ENCODE peak calls at places on chromosome 3, in ten cellular contexts. B is sigmoid colon, Z is uterus, S is omental fat pad, G is fibroblast of pulmonary artery, P is tibial artery, H is HFF-Myc, O is AG04449, D is psoas muscle, N is endothelial cell. K is an unnamed sample.

GRCh38 chr3:47022540-47023161 is 43.2 kb downstream of the NBEAL2 start:
- DNase-seq in H (no peak), D (no peak), Z (no peak), P (no peak), N (no peak), S (no peak), G (peak; percentile 24), B (peak; percentile 66), O (no peak), K (no peak)

GRCh38 chr3:36434682-36435426 is 54.5 kb downstream of the STAC start:
- DNase-seq in Z (no peak), H (no peak), N (no peak), O (no peak), P (no peak), D (no peak), S (no peak), B (no peak), G (peak; percentile 25), K (no peak)

GRCh38 chr3:111285691-111286090 is 214.1 kb downstream of the NECTIN3 start:
- DNase-seq in D (no peak), Z (no peak), P (no peak), H (no peak), B (no peak), G (no peak), O (no peak), S (no peak), N (no peak), K (no peak)

GRCh38 chr3:49733551-49733950 is 9.8 kb upstream of the GMPPB start:
- DNase-seq in S (no peak), Z (no peak), G (peak; percentile 24), N (no peak), O (no peak), B (no peak), H (no peak), P (no peak), D (no peak), K (no peak)

GRCh38 chr3:4721511-4721911 is 228.4 kb downstream of the ITPR1 start:
- DNase-seq in S (no peak), Z (no peak), N (no peak), H (no peak), B (no peak), O (peak; percentile 86), D (no peak), P (no peak), G (peak; percentile 74), K (no peak)

GRCh38 chr3:56188201-56188600 is 280.1 kb downstream of the ERC2 start:
- DNase-seq in H (no peak), D (no peak), G (no peak), O (no peak), Z (no peak), S (no peak), N (no peak), B (no peak), P (no peak), K (no peak)

GRCh38 chr3:142910280-142910679 is 21.4 kb upstream of the PCOLCE2 start:
- DNase-seq in B (no peak), D (no peak), G (no peak), N (no peak), S (no peak), Z (no peak), O (no peak), H (no peak), P (no peak), K (no peak)

GRCh38 chr3:142981901-142982773 is 18.7 kb upstream of the PAQR9 start:
- DNase-seq in H (no peak), D (no peak), O (no peak), Z (no peak), B (no peak), S (no peak), G (no peak), P (no peak), N (no peak), K (no peak)

GRCh38 chr3:165883866-165884478 is 46.7 kb upstream of the BCHE start:
- DNase-seq in O (no peak), S (no peak), P (no peak), B (no peak), D (no peak), H (no peak), N (no peak), Z (no peak), G (no peak), K (no peak)

GRCh38 chr3:42844815-42845214 is 30.9 kb downstream of the CYP8B1 start:
- DNase-seq in G (no peak), Z (no peak), O (no peak), N (no peak), H (no peak), B (no peak), P (no peak), S (no peak), D (no peak), K (no peak)

GRCh38 chr3:177554900-177555759 is 357.8 kb upstream of the TBL1XR1 start:
- DNase-seq in D (no peak), N (no peak), S (no peak), P (peak; percentile 55), G (peak; percentile 67), B (no peak), Z (no peak), H (no peak), O (no peak), K (no peak)

GRCh38 chr3:81769271-81769670 is 7.8 kb upstream of the GBE1 start:
- DNase-seq in O (no peak), D (no peak), H (no peak), S (no peak), P (no peak), N (no peak), Z (no peak), G (no peak), B (no peak), K (no peak)

GRCh38 chr3:142863010-142863787 is 25.7 kb downstream of the PCOLCE2 start:
- DNase-seq in N (no peak), Z (no peak), H (no peak), D (no peak), G (no peak), B (no peak), P (peak; percentile 47), O (no peak), S (no peak), K (no peak)

GRCh38 chr3:146550743-146551510 is 6.5 kb upstream of the PLSCR1 start:
- DNase-seq in Z (no peak), P (no peak), S (no peak), G (peak; percentile 87), D (no peak), O (peak; percentile 72), N (no peak), H (peak; percentile 54), B (no peak), K (no peak)

GRCh38 chr3:57383421-57383820 is 90.9 kb upstream of the ASB14 start:
- DNase-seq in O (no peak), P (no peak), B (no peak), S (no peak), Z (no peak), H (no peak), N (no peak), G (no peak), D (no peak), K (no peak)

GRCh38 chr3:65245133-65246076 is 557.6 kb upstream of the ADAMTS9 start:
- DNase-seq in Z (no peak), O (no peak), N (no peak), H (no peak), P (no peak), S (no peak), B (no peak), G (peak; percentile 48), D (no peak), K (no peak)
- TF ChIP-seq CTCF in Z (peak; percentile 67), O (no peak), N (peak; percentile 36), H (no peak), P (peak; percentile 44), S (no peak), B (peak; percentile 43), G (peak; percentile 49), D (peak; percentile 37), K (no peak)

GRCh38 chr3:194339356-194339755 is 11.8 kb downstream of the CPN2 start:
- DNase-seq in S (no peak), O (no peak), H (no peak), N (no peak), Z (no peak), D (no peak), B (no peak), G (no peak), P (no peak), K (no peak)
- TF ChIP-seq CTCF in S (no peak), O (peak; percentile 8), H (no peak), N (no peak), Z (no peak), D (no peak), B (no peak), G (peak; percentile 15), P (no peak), K (no peak)

GRCh38 chr3:173045770-173046382 is 95.2 kb downstream of the SPATA16 start:
- DNase-seq in D (no peak), Z (no peak), G (peak; percentile 35), O (no peak), P (no peak), B (no peak), N (no peak), S (no peak), H (no peak), K (no peak)
- TF ChIP-seq CTCF in D (no peak), Z (no peak), G (peak; percentile 34), O (no peak), P (no peak), B (no peak), N (peak; percentile 61), S (no peak), H (no peak), K (no peak)

GRCh38 chr3:141368062-141368924 is at the start of gene ZBTB38:
- DNase-seq in D (peak; percentile 94), B (peak; percentile 95), N (peak; percentile 54), O (no peak), Z (peak; percentile 85), H (peak; percentile 88), S (peak; percentile 31), P (peak; percentile 88), G (peak; percentile 98), K (peak; percentile 29)
- TF ChIP-seq CTCF in D (no peak), B (no peak), N (no peak), O (no peak), Z (no peak), H (no peak), S (no peak), P (no peak), G (no peak), K (no peak)